ENCODE peak calls at places on chromosomes 3 and 15, in six cellular contexts. A, Q, P, V, D and U are unnamed samples.

GRCh38 chr15:38189651-38190280 is 62.9 kb upstream of the SPRED1 start:
- DNase-seq in A (no peak), Q (no peak), P (no peak), V (no peak), D (no peak), U (no peak)

GRCh38 chr3:187274977-187275338 is 16.6 kb downstream of the MASP1 start:
- DNase-seq in A (no peak), Q (no peak), P (no peak), V (no peak), D (no peak), U (no peak)

GRCh38 chr3:126941721-126942270 is 41.1 kb upstream of the PLXNA1 start:
- DNase-seq in A (no peak), Q (no peak), P (no peak), V (no peak), D (no peak), U (no peak)

GRCh38 chr15:40843885-40844542 is at the start of gene SPINT1:
- DNase-seq in A (peak), Q (no peak), P (peak), V (no peak), D (no peak), U (peak)

GRCh38 chr3:196639517-196640500 is at the start of gene NRROS:
- DNase-seq in A (peak), Q (peak), P (peak), V (no peak), D (no peak), U (peak)

GRCh38 chr3:136893848-136894443 is 31.9 kb downstream of the NCK1 start:
- DNase-seq in A (no peak), Q (no peak), P (no peak), V (peak), D (peak), U (no peak)

GRCh38 chr3:161150001-161150525 is 44.9 kb upstream of the B3GALNT1 start:
- DNase-seq in A (no peak), Q (no peak), P (no peak), V (no peak), D (no peak), U (no peak)

GRCh38 chr15:59339252-59339672 is 33.4 kb downstream of the MYO1E start:
- DNase-seq in A (no peak), Q (no peak), P (no peak), V (no peak), D (no peak), U (no peak)

GRCh38 chr15:93801206-93801605 is 430.2 kb upstream of the MCTP2 start:
- DNase-seq in A (no peak), Q (no peak), P (no peak), V (no peak), D (no peak), U (no peak)

GRCh38 chr15:73560501-73561117 is 72.6 kb downstream of the NPTN start:
- DNase-seq in A (peak), Q (no peak), P (no peak), V (peak), D (peak), U (peak)

GRCh38 chr3:178289544-178290160 is 246.6 kb upstream of the KCNMB2 start:
- DNase-seq in A (no peak), Q (peak), P (peak), V (no peak), D (no peak), U (no peak)

GRCh38 chr3:11719406-11720219 is 75.9 kb upstream of the VGLL4 start:
- DNase-seq in A (peak), Q (peak), P (peak), V (no peak), D (no peak), U (peak)

GRCh38 chr15:99707481-99708270 is 25.6 kb downstream of the LYSMD4 start:
- DNase-seq in A (peak), Q (no peak), P (no peak), V (no peak), D (no peak), U (peak)

GRCh38 chr3:178255315-178255714 is 280.9 kb upstream of the KCNMB2 start:
- DNase-seq in A (no peak), Q (no peak), P (no peak), V (no peak), D (no peak), U (no peak)

GRCh38 chr3:13073042-13073906 is at the start of gene IQSEC1:
- DNase-seq in A (peak), Q (peak), P (peak), V (no peak), D (no peak), U (peak)

GRCh38 chr3:186255703-186256331 is 106.2 kb downstream of the DGKG start:
- DNase-seq in A (peak), Q (no peak), P (peak), V (no peak), D (no peak), U (peak)

GRCh38 chr15:79826800-79827199 is 70.0 kb downstream of the MTHFS start:
- DNase-seq in A (no peak), Q (no peak), P (no peak), V (no peak), D (no peak), U (no peak)

GRCh38 chr15:89108865-89109660 is 20.8 kb downstream of the ABHD2 start:
- DNase-seq in A (no peak), Q (no peak), P (no peak), V (no peak), D (no peak), U (no peak)

GRCh38 chr15:76916369-76916768 is 11.2 kb upstream of the SCAPER start:
- DNase-seq in A (no peak), Q (no peak), P (no peak), V (no peak), D (no peak), U (no peak)

GRCh38 chr15:73881539-73882320 is 8.4 kb downstream of the TBC1D21 start:
- DNase-seq in A (no peak), Q (no peak), P (no peak), V (no peak), D (no peak), U (no peak)

GRCh38 chr3:177453087-177453844 is 256.0 kb upstream of the TBL1XR1 start:
- DNase-seq in A (no peak), Q (no peak), P (no peak), V (no peak), D (no peak), U (no peak)

GRCh38 chr15:43361313-43361903 is 9.4 kb downstream of the ZSCAN29 start:
- DNase-seq in A (no peak), Q (no peak), P (no peak), V (no peak), D (no peak), U (no peak)

GRCh38 chr3:141000691-141001090 is 50.5 kb upstream of the SPSB4 start:
- DNase-seq in A (no peak), Q (no peak), P (no peak), V (no peak), D (no peak), U (no peak)

GRCh38 chr15:36678308-36678707 is 98.9 kb downstream of the CDIN1 start:
- DNase-seq in A (no peak), Q (no peak), P (no peak), V (no peak), D (no peak), U (no peak)

GRCh38 chr15:62035256-62035908 is 24.9 kb downstream of the VPS13C start:
- DNase-seq in A (no peak), Q (no peak), P (no peak), V (peak), D (peak), U (no peak)

DNA sequence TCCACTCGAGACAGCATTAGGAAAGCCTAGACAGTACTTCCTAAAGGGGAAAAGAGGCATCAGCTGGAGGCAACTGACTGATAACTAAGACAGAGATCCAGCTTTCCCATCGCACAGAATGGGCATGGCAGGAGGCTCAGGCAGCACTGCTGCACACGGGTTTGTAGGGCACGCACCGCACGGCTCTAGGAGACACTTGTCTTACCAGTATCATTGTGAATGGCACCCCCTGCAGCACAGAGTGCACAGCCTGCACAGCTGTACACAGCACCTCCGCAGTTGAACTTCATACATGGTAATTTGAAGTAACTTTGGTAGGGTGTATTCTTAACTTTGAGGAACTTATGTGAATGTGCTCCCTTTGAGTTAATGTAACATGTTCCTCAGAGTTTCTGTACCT is 281.6 kb downstream of the PLCL2 start:
- DNase-seq in A (peak), Q (no peak), P (no peak), V (no peak), D (no peak), U (no peak)
- TF ChIP-seq CTCF in A (no peak), Q (peak), P (no peak), V (peak), D (no peak), U (no peak)

DNA sequence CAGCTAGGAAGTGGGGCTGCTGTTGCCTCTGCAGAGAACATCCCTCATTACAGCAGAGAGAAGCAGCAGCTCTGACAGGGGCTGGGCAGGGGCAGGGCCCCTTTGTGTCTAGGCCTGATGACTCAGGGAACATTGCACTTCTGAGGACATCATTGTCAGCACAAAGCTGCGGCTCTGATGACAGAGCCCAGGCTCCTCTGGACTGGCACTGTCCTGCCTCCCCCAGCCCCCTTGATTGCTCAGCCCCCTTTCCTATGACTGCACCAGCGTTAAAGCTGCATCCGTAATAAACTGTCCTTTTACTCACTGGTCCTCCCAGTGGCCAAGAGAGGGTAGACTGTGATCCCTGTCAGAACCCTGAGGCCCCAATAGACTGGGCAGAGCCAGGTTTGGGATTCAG is 18.3 kb downstream of the TRH start:
- DNase-seq in A (no peak), Q (no peak), P (no peak), V (no peak), D (no peak), U (no peak)
- TF ChIP-seq CTCF in A (no peak), Q (peak), P (no peak), V (peak), D (peak), U (no peak)

GRCh38 chr3:4508048-4508981 is 15.2 kb downstream of the ITPR1 start:
- DNase-seq in A (peak), Q (no peak), P (no peak), V (no peak), D (no peak), U (peak)
- TF ChIP-seq CTCF in A (no peak), Q (no peak), P (no peak), V (no peak), D (no peak), U (no peak)

DNA sequence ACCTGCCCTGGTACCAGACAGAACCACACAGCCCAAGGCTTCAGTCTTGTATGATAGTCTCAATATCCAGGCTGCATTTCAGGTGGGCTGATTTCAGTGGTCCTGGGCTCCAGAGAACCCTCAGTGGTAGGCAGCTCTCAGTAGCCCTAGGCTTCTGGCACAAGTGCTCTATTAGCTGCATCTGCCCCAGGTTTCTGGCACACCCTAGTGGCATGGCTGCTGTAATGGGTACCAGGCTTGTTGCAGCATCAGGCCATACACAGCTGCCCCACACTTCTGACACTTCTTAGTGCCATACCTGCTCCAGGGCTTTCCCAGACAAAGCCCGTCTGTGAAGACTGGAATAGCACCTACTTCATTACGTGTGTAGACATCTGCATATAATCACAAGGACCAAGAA is 1062.2 kb upstream of the EPHA6 start:
- DNase-seq in A (no peak), Q (no peak), P (no peak), V (no peak), D (no peak), U (no peak)
- TF ChIP-seq CTCF in A (no peak), Q (no peak), P (peak), V (no peak), D (no peak), U (no peak)